ENCODE peak calls at places on chromosomes 3 and 15, in five cellular contexts. One of them, this sample, is unnamed.

GRCh38 chr3:191444569-191444968 is 16.4 kb upstream of the PYDC2 start:
- DNase-seq in heart right ventricle: no peak
- DNase-seq in brain microvascular endothelial cell: no peak
- DNase-seq in lung: no peak
- DNase-seq in WERI-Rb-1: no peak
- DNase-seq in this sample: no peak

GRCh38 chr3:42694366-42694765 is 8.2 kb downstream of the HHATL start:
- DNase-seq in heart right ventricle: no peak
- DNase-seq in brain microvascular endothelial cell: no peak
- DNase-seq in WERI-Rb-1: no peak
- DNase-seq in lung: no peak
- DNase-seq in this sample: no peak

GRCh38 chr3:25472153-25472552 is 44.1 kb downstream of the RARB start:
- DNase-seq in heart right ventricle: no peak
- DNase-seq in lung: no peak
- DNase-seq in WERI-Rb-1: no peak
- DNase-seq in brain microvascular endothelial cell: no peak
- DNase-seq in this sample: no peak

GRCh38 chr3:152400912-152401311 is 132.2 kb downstream of the MBNL1 start:
- DNase-seq in lung: no peak
- DNase-seq in brain microvascular endothelial cell: peak; percentile 69
- DNase-seq in heart right ventricle: no peak
- DNase-seq in WERI-Rb-1: no peak
- DNase-seq in this sample: peak; percentile 72

GRCh38 chr15:69340243-69340991 is 41.7 kb downstream of the PAQR5 start:
- DNase-seq in lung: no peak
- DNase-seq in heart right ventricle: no peak
- DNase-seq in WERI-Rb-1: no peak
- DNase-seq in brain microvascular endothelial cell: no peak
- DNase-seq in this sample: no peak

GRCh38 chr3:184766555-184767261 is 45.3 kb upstream of the VPS8 start:
- DNase-seq in brain microvascular endothelial cell: no peak
- DNase-seq in WERI-Rb-1: no peak
- DNase-seq in heart right ventricle: no peak
- DNase-seq in lung: no peak
- DNase-seq in this sample: no peak

GRCh38 chr3:15305366-15305844 is 27.0 kb downstream of the SH3BP5 start:
- DNase-seq in heart right ventricle: no peak
- DNase-seq in lung: no peak
- DNase-seq in WERI-Rb-1: no peak
- DNase-seq in brain microvascular endothelial cell: no peak
- DNase-seq in this sample: no peak

GRCh38 chr3:128489860-128490649 is 2.9 kb downstream of the GATA2 start:
- DNase-seq in brain microvascular endothelial cell: no peak
- DNase-seq in WERI-Rb-1: peak; percentile 59
- DNase-seq in heart right ventricle: no peak
- DNase-seq in lung: no peak
- DNase-seq in this sample: no peak

GRCh38 chr3:86948840-86949239 is 42.1 kb downstream of the VGLL3 start:
- DNase-seq in heart right ventricle: no peak
- DNase-seq in brain microvascular endothelial cell: no peak
- DNase-seq in WERI-Rb-1: no peak
- DNase-seq in lung: no peak
- DNase-seq in this sample: peak; percentile 63

GRCh38 chr15:70093481-70094309 is 4.0 kb downstream of the TLE3 start:
- DNase-seq in WERI-Rb-1: no peak
- DNase-seq in brain microvascular endothelial cell: no peak
- DNase-seq in lung: no peak
- DNase-seq in heart right ventricle: no peak
- DNase-seq in this sample: peak; percentile 41

GRCh38 chr3:141648055-141648910 is 89.8 kb upstream of the RNF7 start:
- DNase-seq in heart right ventricle: no peak
- DNase-seq in brain microvascular endothelial cell: no peak
- DNase-seq in WERI-Rb-1: no peak
- DNase-seq in lung: no peak
- DNase-seq in this sample: peak; percentile 11

GRCh38 chr3:72008226-72008996 is 223.5 kb upstream of the PROK2 start:
- DNase-seq in heart right ventricle: no peak
- DNase-seq in lung: no peak
- DNase-seq in WERI-Rb-1: no peak
- DNase-seq in brain microvascular endothelial cell: peak; percentile 31
- DNase-seq in this sample: peak; percentile 23

GRCh38 chr3:13278783-13279531 is 141.2 kb downstream of the NUP210 start:
- DNase-seq in brain microvascular endothelial cell: no peak
- DNase-seq in lung: no peak
- DNase-seq in heart right ventricle: no peak
- DNase-seq in WERI-Rb-1: no peak
- DNase-seq in this sample: peak; percentile 22

GRCh38 chr3:32335365-32336122 is 56.1 kb upstream of the CMTM7 start:
- DNase-seq in heart right ventricle: no peak
- DNase-seq in WERI-Rb-1: no peak
- DNase-seq in lung: no peak
- DNase-seq in brain microvascular endothelial cell: no peak
- DNase-seq in this sample: no peak

GRCh38 chr3:172808969-172809546 is 58.5 kb downstream of the ECT2 start:
- DNase-seq in brain microvascular endothelial cell: peak; percentile 3
- DNase-seq in lung: no peak
- DNase-seq in heart right ventricle: no peak
- DNase-seq in WERI-Rb-1: no peak
- DNase-seq in this sample: peak; percentile 71

GRCh38 chr3:172804323-172804722 is 53.8 kb downstream of the ECT2 start:
- DNase-seq in lung: no peak
- DNase-seq in WERI-Rb-1: no peak
- DNase-seq in brain microvascular endothelial cell: no peak
- DNase-seq in heart right ventricle: no peak
- DNase-seq in this sample: no peak

GRCh38 chr3:172803489-172803888 is 53.0 kb downstream of the ECT2 start:
- DNase-seq in lung: no peak
- DNase-seq in brain microvascular endothelial cell: no peak
- DNase-seq in heart right ventricle: no peak
- DNase-seq in WERI-Rb-1: no peak
- DNase-seq in this sample: no peak
- H3K4me3 ChIP-seq in lung: no peak overlapping the region
- H3K4me3 ChIP-seq in brain microvascular endothelial cell: no peak overlapping the region
- H3K4me3 ChIP-seq in heart right ventricle: no peak overlapping the region
- H3K4me3 ChIP-seq in WERI-Rb-1: no peak overlapping the region
- H3K4me3 ChIP-seq in this sample: no peak overlapping the region

GRCh38 chr3:148848410-148848809 is 16.7 kb upstream of the CPA3 start:
- DNase-seq in brain microvascular endothelial cell: no peak
- DNase-seq in WERI-Rb-1: no peak
- DNase-seq in lung: no peak
- DNase-seq in heart right ventricle: no peak
- DNase-seq in this sample: no peak
- TF ChIP-seq CTCF in brain microvascular endothelial cell: no peak
- TF ChIP-seq CTCF in WERI-Rb-1: no peak
- TF ChIP-seq CTCF in lung: no peak
- TF ChIP-seq CTCF in heart right ventricle: no peak
- TF ChIP-seq CTCF in this sample: no peak

DNA sequence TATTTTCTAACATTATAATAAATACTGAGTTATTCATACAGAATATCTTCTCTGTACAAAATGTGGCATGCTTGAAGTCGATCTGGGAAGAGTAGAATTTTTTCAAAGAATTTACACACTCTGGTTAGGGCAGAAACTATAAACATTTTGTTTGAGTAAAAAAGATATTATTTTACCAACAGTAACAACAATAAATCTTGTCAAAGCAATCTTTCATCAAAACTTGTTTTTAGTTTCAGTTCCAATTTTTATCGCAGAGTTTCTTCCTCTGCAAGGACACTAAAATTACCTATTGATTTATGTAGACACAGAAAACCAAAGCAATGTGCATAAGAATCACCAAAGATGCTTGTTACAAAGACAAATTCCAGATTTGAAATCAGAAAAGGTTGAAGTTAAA is 62.0 kb downstream of the CGGBP1 start:
- DNase-seq in lung: no peak
- DNase-seq in heart right ventricle: no peak
- DNase-seq in WERI-Rb-1: no peak
- DNase-seq in brain microvascular endothelial cell: no peak
- DNase-seq in this sample: no peak
- H3K4me3 ChIP-seq in lung: no peak overlapping the region
- H3K4me3 ChIP-seq in heart right ventricle: no peak overlapping the region
- H3K4me3 ChIP-seq in WERI-Rb-1: no peak overlapping the region
- H3K4me3 ChIP-seq in brain microvascular endothelial cell: no peak overlapping the region
- H3K4me3 ChIP-seq in this sample: no peak overlapping the region

GRCh38 chr3:58190882-58191281 is 19.9 kb downstream of the DNASE1L3 start:
- DNase-seq in lung: no peak
- DNase-seq in heart right ventricle: no peak
- DNase-seq in WERI-Rb-1: no peak
- DNase-seq in brain microvascular endothelial cell: no peak
- DNase-seq in this sample: no peak

GRCh38 chr3:58193682-58194407 is 16.9 kb downstream of the DNASE1L3 start:
- DNase-seq in WERI-Rb-1: no peak
- DNase-seq in heart right ventricle: no peak
- DNase-seq in brain microvascular endothelial cell: no peak
- DNase-seq in lung: no peak
- DNase-seq in this sample: no peak

GRCh38 chr3:58190291-58190690 is 20.5 kb downstream of the DNASE1L3 start:
- DNase-seq in lung: no peak
- DNase-seq in heart right ventricle: no peak
- DNase-seq in WERI-Rb-1: no peak
- DNase-seq in brain microvascular endothelial cell: no peak
- DNase-seq in this sample: no peak

GRCh38 chr3:58191361-58191991 is 19.3 kb downstream of the DNASE1L3 start:
- DNase-seq in lung: no peak
- DNase-seq in heart right ventricle: no peak
- DNase-seq in brain microvascular endothelial cell: no peak
- DNase-seq in WERI-Rb-1: no peak
- DNase-seq in this sample: no peak

GRCh38 chr3:58192076-58192475 is 18.7 kb downstream of the DNASE1L3 start:
- DNase-seq in WERI-Rb-1: no peak
- DNase-seq in lung: no peak
- DNase-seq in brain microvascular endothelial cell: no peak
- DNase-seq in heart right ventricle: no peak
- DNase-seq in this sample: no peak
- TF ChIP-seq CTCF in WERI-Rb-1: no peak
- TF ChIP-seq CTCF in lung: no peak
- TF ChIP-seq CTCF in brain microvascular endothelial cell: no peak
- TF ChIP-seq CTCF in heart right ventricle: no peak
- TF ChIP-seq CTCF in this sample: no peak

DNA sequence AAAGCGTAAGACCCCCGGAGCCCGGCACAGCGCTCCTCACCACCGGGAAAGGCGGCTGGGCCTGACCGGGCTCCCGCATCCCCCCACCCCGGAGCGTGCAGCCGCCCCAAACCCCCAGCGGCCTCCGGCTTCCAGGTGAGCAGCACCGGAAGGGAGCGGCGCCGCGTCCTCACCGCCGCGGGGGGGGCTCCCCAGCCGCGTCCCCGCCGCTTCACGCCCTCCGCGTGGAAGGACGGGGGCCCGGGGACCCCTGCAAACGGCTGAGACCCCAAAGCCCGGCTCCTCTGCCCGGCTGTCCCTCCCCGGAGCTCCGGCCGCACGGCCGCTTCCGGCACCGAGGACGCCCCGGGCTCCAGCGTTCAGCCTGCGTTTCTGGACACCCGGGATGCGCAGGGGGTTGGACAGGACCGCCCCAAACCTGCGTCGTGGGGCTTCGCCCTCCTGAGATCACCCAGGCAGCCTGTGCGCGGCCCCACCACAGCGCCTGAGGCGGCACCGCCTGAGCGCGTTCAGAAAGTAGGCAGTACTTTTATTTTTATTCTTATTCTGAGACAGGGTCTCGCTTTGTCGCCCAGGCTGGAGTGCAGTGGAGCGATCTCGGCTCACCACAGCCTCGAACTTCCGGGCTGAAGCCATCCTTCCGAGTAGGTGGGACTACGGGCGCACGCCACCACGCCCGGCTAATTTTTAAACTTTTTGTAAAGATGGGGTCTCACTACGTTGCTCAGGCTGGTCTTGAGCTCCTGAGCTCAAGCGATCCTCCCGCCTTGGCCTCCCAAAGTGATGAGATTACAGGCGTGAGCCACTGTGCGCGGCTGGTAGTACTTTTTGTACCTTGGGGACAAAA is 51.6 kb upstream of the BLM start:
- DNase-seq in lung: peak; percentile 66
- DNase-seq in brain microvascular endothelial cell: peak; percentile 23
- DNase-seq in WERI-Rb-1: peak; percentile 61
- DNase-seq in heart right ventricle: peak; percentile 68
- DNase-seq in this sample: peak; percentile 46
- H3K4me3 ChIP-seq in lung: peak overlapping the region; percentile 54
- H3K4me3 ChIP-seq in brain microvascular endothelial cell: peak overlapping the region; percentile 67
- H3K4me3 ChIP-seq in WERI-Rb-1: peak overlapping the region; percentile 77
- H3K4me3 ChIP-seq in heart right ventricle: peak overlapping the region; percentile 79
- H3K4me3 ChIP-seq in this sample: peak overlapping the region; percentile 53

This sample was measured in astrocyte of the spinal cord.